ENCODE peak calls at places on chromosomes 6 and 20, in nine cellular contexts. C, U, M, W, H, Z, R, T and O are unnamed samples.

GRCh38 chr6:25962368-25963127 is at the start of gene TRIM38:
- DNase-seq in C (peak; percentile 6), U (peak; percentile 77), M (peak; percentile 81), W (no peak), H (peak; percentile 33), Z (peak; percentile 73), R (peak; percentile 81), T (peak; percentile 29), O (peak; percentile 86)

GRCh38 chr20:17648782-17649730 is 33.0 kb downstream of the RRBP1 start:
- DNase-seq in C (peak; percentile 16), U (no peak), M (no peak), W (no peak), H (no peak), Z (no peak), R (peak; percentile 66), T (no peak), O (no peak)

GRCh38 chr6:115667478-115667996 is 393.2 kb downstream of the FRK start:
- DNase-seq in C (no peak), U (no peak), M (no peak), W (no peak), H (no peak), Z (no peak), R (peak; percentile 45), T (no peak), O (no peak)

GRCh38 chr6:7004581-7005297 is 103.0 kb upstream of the RREB1 start:
- DNase-seq in C (no peak), U (no peak), M (no peak), W (no peak), H (no peak), Z (no peak), R (no peak), T (no peak), O (no peak)

GRCh38 chr6:44342489-44342888 is at the start of gene SPATS1:
- DNase-seq in C (no peak), U (no peak), M (peak; percentile 36), W (peak; percentile 8), H (no peak), Z (no peak), R (no peak), T (peak; percentile 26), O (peak; percentile 49)

GRCh38 chr20:17652411-17652810 is 29.6 kb downstream of the RRBP1 start:
- DNase-seq in C (no peak), U (no peak), M (no peak), W (no peak), H (no peak), Z (no peak), R (peak; percentile 45), T (no peak), O (no peak)

GRCh38 chr6:43497694-43498093 is 12.5 kb downstream of the LRRC73 start:
- DNase-seq in C (no peak), U (no peak), M (no peak), W (no peak), H (no peak), Z (no peak), R (no peak), T (no peak), O (no peak)

GRCh38 chr6:29736563-29736962 is 13.3 kb downstream of the HLA-F start:
- DNase-seq in C (no peak), U (no peak), M (no peak), W (no peak), H (no peak), Z (no peak), R (no peak), T (no peak), O (no peak)

GRCh38 chr6:161029195-161029809 is 37.7 kb downstream of the MAP3K4 start:
- DNase-seq in C (no peak), U (no peak), M (no peak), W (no peak), H (no peak), Z (peak; percentile 97), R (no peak), T (no peak), O (no peak)

GRCh38 chr6:101066481-101066880 is 185.4 kb upstream of the ASCC3 start:
- DNase-seq in C (no peak), U (no peak), M (no peak), W (no peak), H (no peak), Z (no peak), R (no peak), T (no peak), O (no peak)

GRCh38 chr6:99119109-99120031 is 171.6 kb upstream of the FBXL4 start:
- DNase-seq in C (peak; percentile 62), U (no peak), M (no peak), W (peak; percentile 62), H (peak; percentile 18), Z (peak; percentile 29), R (no peak), T (no peak), O (peak; percentile 28)

GRCh38 chr6:44237021-44237812 is 9.7 kb upstream of the HSP90AB1 start:
- DNase-seq in C (peak; percentile 65), U (peak; percentile 97), M (peak; percentile 92), W (no peak), H (peak; percentile 95), Z (peak; percentile 96), R (peak; percentile 96), T (peak; percentile 89), O (peak; percentile 87)

GRCh38 chr6:159104163-159104885 is 59.5 kb upstream of the TAGAP start:
- DNase-seq in C (peak; percentile 73), U (peak; percentile 71), M (peak; percentile 43), W (peak; percentile 45), H (peak; percentile 48), Z (peak; percentile 20), R (peak; percentile 65), T (peak; percentile 45), O (peak; percentile 68)

GRCh38 chr6:15945593-15946159 is 183.2 kb upstream of the MYLIP start:
- DNase-seq in C (no peak), U (no peak), M (no peak), W (no peak), H (no peak), Z (peak; percentile 33), R (no peak), T (no peak), O (no peak)

GRCh38 chr6:104014133-104014532 is 845.6 kb downstream of the HACE1 start:
- DNase-seq in C (no peak), U (no peak), M (no peak), W (no peak), H (no peak), Z (no peak), R (no peak), T (no peak), O (no peak)

GRCh38 chr6:105021399-105021798 is 64.5 kb downstream of the LIN28B start:
- DNase-seq in C (no peak), U (no peak), M (no peak), W (no peak), H (no peak), Z (no peak), R (no peak), T (no peak), O (no peak)

GRCh38 chr20:51309128-51309527 is 233.4 kb downstream of the NFATC2 start:
- DNase-seq in C (no peak), U (no peak), M (no peak), W (no peak), H (no peak), Z (no peak), R (no peak), T (no peak), O (no peak)

GRCh38 chr6:32112436-32112980 is 3.4 kb upstream of the TNXB start:
- DNase-seq in C (no peak), U (no peak), M (peak; percentile 74), W (no peak), H (no peak), Z (no peak), R (no peak), T (peak; percentile 75), O (no peak)
- H3K4me1 ChIP-seq in C (peaks cover 7% of the 10 kb centered on the region), U (peaks cover 46% of the 10 kb centered on the region), M (peaks cover 34% of the 10 kb centered on the region), W (peaks cover 15% of the 10 kb centered on the region), H (peaks cover 3% of the 10 kb centered on the region), Z (peaks cover 46% of the 10 kb centered on the region), R (no peaks in the 10 kb centered on the region), T (peaks cover 71% of the 10 kb centered on the region), O (peaks cover 49% of the 10 kb centered on the region)

DNA sequence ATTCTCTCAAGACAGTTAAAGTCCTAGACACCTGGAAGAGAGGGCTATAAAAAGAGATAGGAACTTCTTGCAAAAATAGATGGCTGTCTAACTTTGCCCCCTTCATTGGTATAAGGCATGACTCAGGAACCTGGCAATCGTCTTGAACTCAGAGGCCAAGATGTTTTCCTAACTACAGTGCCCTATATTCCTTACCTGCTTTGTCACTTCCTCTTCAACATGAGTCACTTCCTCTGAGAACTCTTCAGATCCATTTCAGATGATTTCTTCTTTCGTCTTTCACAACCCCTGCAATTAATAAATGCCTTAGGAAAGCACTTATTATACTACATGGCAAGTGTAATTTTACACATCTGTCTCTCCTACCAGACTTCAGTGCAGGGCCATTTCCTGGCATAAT is 83.5 kb downstream of the HAO1 start:
- DNase-seq in C (no peak), U (no peak), M (no peak), W (no peak), H (peak; percentile 20), Z (peak; percentile 77), R (no peak), T (no peak), O (no peak)
- H3K4me1 ChIP-seq in C (no peaks in the 10 kb centered on the region), U (peaks cover 11% of the 10 kb centered on the region), M (no peaks in the 10 kb centered on the region), W (no peaks in the 10 kb centered on the region), H (no peaks in the 10 kb centered on the region), Z (peaks cover 2% of the 10 kb centered on the region), R (no peaks in the 10 kb centered on the region), T (no peaks in the 10 kb centered on the region), O (no peaks in the 10 kb centered on the region)

DNA sequence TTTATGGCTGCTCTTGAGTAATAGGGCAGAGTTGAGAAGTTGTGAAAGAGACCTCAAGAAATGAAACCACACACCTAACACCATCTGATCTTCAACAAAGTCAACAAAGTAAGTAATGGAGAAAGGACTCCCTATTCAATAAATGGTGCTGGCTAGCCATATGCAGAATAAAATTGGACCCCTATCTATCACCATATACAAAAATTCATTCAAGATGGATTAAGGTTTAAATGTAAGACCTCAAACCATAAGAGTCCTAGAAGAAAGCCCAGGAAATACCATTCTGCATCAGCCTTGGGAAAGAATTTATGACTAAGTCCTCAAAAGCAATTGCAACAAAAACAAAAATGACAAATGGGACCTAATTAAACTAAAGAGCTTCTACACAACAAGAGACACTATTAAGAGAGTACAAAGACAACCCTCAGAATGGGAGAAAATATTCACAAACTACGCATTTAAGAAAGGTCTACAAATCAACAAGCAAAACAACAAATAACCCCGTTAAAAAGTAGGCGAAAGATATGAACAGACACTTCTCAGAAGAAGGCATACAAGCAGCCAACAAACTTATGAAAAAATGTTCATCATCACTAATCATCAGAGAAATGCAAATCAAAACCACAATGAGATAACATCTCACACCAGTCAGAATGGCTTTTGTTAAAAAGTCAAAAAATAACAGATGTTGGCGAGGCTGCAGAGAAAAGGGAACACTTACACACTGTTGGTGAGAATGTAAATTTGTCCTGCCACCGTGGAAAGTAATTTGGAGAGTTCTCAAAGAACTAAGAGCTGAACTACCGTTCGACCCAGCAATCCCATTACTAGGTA is 4.0 kb downstream of the MAP3K5 start:
- DNase-seq in C (no peak), U (no peak), M (no peak), W (no peak), H (no peak), Z (peak; percentile 93), R (no peak), T (no peak), O (no peak)
- H3K4me1 ChIP-seq in C (no peaks in the 10 kb centered on the region), U (peaks cover 51% of the 10 kb centered on the region), M (peaks cover 24% of the 10 kb centered on the region), W (peaks cover 2% of the 10 kb centered on the region), H (peaks cover 41% of the 10 kb centered on the region), Z (peaks cover 26% of the 10 kb centered on the region), R (peaks cover 7% of the 10 kb centered on the region), T (peaks cover 85% of the 10 kb centered on the region), O (peaks cover 33% of the 10 kb centered on the region)

GRCh38 chr6:13420269-13420668 is 67.1 kb downstream of the GFOD1 start:
- DNase-seq in C (peak; percentile 39), U (no peak), M (no peak), W (no peak), H (no peak), Z (no peak), R (no peak), T (no peak), O (no peak)
- H3K4me1 ChIP-seq in C (peaks cover 52% of the 10 kb centered on the region), U (peaks cover 10% of the 10 kb centered on the region), M (no peaks in the 10 kb centered on the region), W (peaks cover 17% of the 10 kb centered on the region), H (no peaks in the 10 kb centered on the region), Z (peaks cover 5% of the 10 kb centered on the region), R (no peaks in the 10 kb centered on the region), T (peaks cover 92% of the 10 kb centered on the region), O (no peaks in the 10 kb centered on the region)